ENCODE peak calls at places on chromosomes 7 and 10, in six cellular contexts. F is psoas muscle, N is ovary, G is A549, B is heart right ventricle, U is K562. W is an unnamed sample. For H3K4me1, the result is how much of the 10 kb centered on the place peaks cover.

GRCh38 chr10:32171213-32171612 is 115.0 kb upstream of the KIF5B start:
- DNase-seq in F (no peak), N (no peak), G (no peak), U (no peak), B (no peak), W (no peak)

GRCh38 chr7:150410680-150411346 is 31.7 kb downstream of the ZNF775 start:
- DNase-seq in B (no peak), G (no peak), F (no peak), N (peak), U (no peak), W (no peak)

GRCh38 chr10:11713186-11713743 is 28.9 kb upstream of the ECHDC3 start:
- DNase-seq in N (peak), F (no peak), G (no peak), B (no peak), U (peak), W (no peak)

GRCh38 chr7:143958781-143959180 is 4.1 kb downstream of the OR2F1 start:
- DNase-seq in B (no peak), G (no peak), N (no peak), F (no peak), U (no peak), W (no peak)

GRCh38 chr7:133937786-133938185 is 189.4 kb upstream of the LRGUK start:
- DNase-seq in N (no peak), B (no peak), U (no peak), F (no peak), G (no peak), W (no peak)

GRCh38 chr7:158494162-158494586 is 93.4 kb downstream of the PTPRN2 start:
- DNase-seq in B (no peak), N (no peak), G (no peak), F (no peak), U (no peak), W (no peak)

GRCh38 chr10:72243822-72244437 is 27.9 kb upstream of the ASCC1 start:
- DNase-seq in U (peak), G (peak), B (peak), F (peak), N (peak), W (peak)

GRCh38 chr10:97640868-97641811 is 669 bp downstream of the PI4K2A start:
- DNase-seq in G (no peak), U (peak), N (peak), F (peak), B (peak), W (peak)

GRCh38 chr10:54139819-54140428 is 661.1 kb downstream of the PCDH15 start:
- DNase-seq in F (no peak), B (no peak), N (no peak), U (no peak), G (no peak), W (no peak)

GRCh38 chr10:33381897-33382578 is 47.6 kb upstream of the NRP1 start:
- DNase-seq in G (no peak), F (no peak), U (no peak), B (no peak), N (no peak), W (no peak)

GRCh38 chr7:30911561-30911969 is at the start of gene AQP1:
- DNase-seq in N (peak), G (no peak), U (peak), B (peak), F (peak), W (peak)

GRCh38 chr7:70779321-70779720 is 352.6 kb upstream of the GALNT17 start:
- DNase-seq in F (no peak), N (no peak), B (no peak), G (no peak), U (no peak), W (no peak)

GRCh38 chr10:59553127-59553649 is 156.5 kb downstream of the SLC16A9 start:
- DNase-seq in B (no peak), G (no peak), F (no peak), U (no peak), N (no peak), W (no peak)

GRCh38 chr7:50317221-50317678 is 12.7 kb downstream of the IKZF1 start:
- DNase-seq in G (no peak), U (no peak), B (no peak), N (no peak), F (no peak), W (no peak)

GRCh38 chr10:47076949-47077348 is 165.7 kb downstream of the PTPN20 start:
- DNase-seq in N (no peak), F (no peak), B (no peak), G (no peak), U (no peak), W (no peak)

GRCh38 chr10:132390455-132391371 is 6.3 kb upstream of the PWWP2B start:
- DNase-seq in F (peak), G (no peak), U (no peak), B (no peak), N (peak), W (no peak)

GRCh38 chr10:80541144-80541750 is 3.5 kb downstream of the SH2D4B start:
- DNase-seq in U (no peak), B (peak), F (no peak), G (no peak), N (no peak), W (no peak)

GRCh38 chr10:21208666-21209316 is 311.7 kb upstream of the NEBL start:
- DNase-seq in G (no peak), N (no peak), U (peak), B (no peak), F (no peak), W (no peak)

GRCh38 chr7:143283344-143283743 is 1.4 kb upstream of the TMEM139 start:
- DNase-seq in B (no peak), U (no peak), G (no peak), N (no peak), F (no peak), W (no peak)

GRCh38 chr10:84908491-84908890 is 580.1 kb downstream of the CCSER2 start:
- DNase-seq in G (no peak), U (no peak), B (no peak), F (no peak), N (no peak), W (no peak)

GRCh38 chr10:101379663-101380352 is 25.8 kb downstream of the BTRC start:
- DNase-seq in G (no peak), B (no peak), N (no peak), F (no peak), U (no peak), W (no peak)

GRCh38 chr10:129766611-129767550 is 197.2 kb downstream of the EBF3 start:
- DNase-seq in F (no peak), B (no peak), U (no peak), G (no peak), N (no peak), W (no peak)

GRCh38 chr10:98225000-98225399 is 43.0 kb downstream of the LOXL4 start:
- DNase-seq in F (no peak), G (no peak), B (no peak), N (no peak), U (no peak), W (no peak)

GRCh38 chr7:25032774-25033743 is 53.1 kb upstream of the OSBPL3 start:
- DNase-seq in F (no peak), G (no peak), U (no peak), N (no peak), B (no peak), W (no peak)

GRCh38 chr7:33814400-33814799 is 90.9 kb upstream of the BMPER start:
- DNase-seq in G (no peak), F (no peak), B (no peak), U (no peak), N (no peak), W (no peak)

GRCh38 chr7:158127241-158127640 is 460.4 kb downstream of the PTPRN2 start:
- DNase-seq in B (no peak), G (no peak), F (no peak), U (no peak), N (no peak), W (no peak)

GRCh38 chr10:96341219-96342182 is 17.3 kb downstream of the OPALIN start:
- DNase-seq in U (no peak), N (no peak), B (no peak), G (no peak), F (no peak), W (no peak)

GRCh38 chr10:112701528-112702295 is 248.3 kb upstream of the TCF7L2 start:
- DNase-seq in B (no peak), U (no peak), N (no peak), G (no peak), F (no peak), W (no peak)

GRCh38 chr10:96724621-96725020 is 4.3 kb upstream of the PIK3AP1 start:
- DNase-seq in B (no peak), N (no peak), U (no peak), F (no peak), G (no peak), W (no peak)

GRCh38 chr10:11472158-11472753 is 139.2 kb downstream of the USP6NL start:
- DNase-seq in N (peak), G (peak), F (peak), B (peak), U (peak), W (no peak)

GRCh38 chr7:111352319-111352718 is 210.0 kb downstream of the IMMP2L start:
- DNase-seq in F (no peak), U (no peak), G (no peak), B (no peak), N (no peak), W (no peak)

GRCh38 chr7:47901542-47901941 is 46.7 kb downstream of the PKD1L1 start:
- DNase-seq in F (no peak), U (no peak), N (no peak), G (no peak), B (no peak), W (no peak)
- TF ChIP-seq CTCF in F (no peak), U (no peak), N (no peak), G (no peak), B (no peak), W (no peak)

GRCh38 chr10:99450156-99450555 is 19.7 kb upstream of the GOT1 start:
- DNase-seq in F (no peak), G (no peak), N (no peak), U (no peak), B (no peak), W (no peak)
- H3K27ac ChIP-seq in F (no peak), G (no peak), N (no peak), U (no peak), B (no peak), W (no peak)

DNA sequence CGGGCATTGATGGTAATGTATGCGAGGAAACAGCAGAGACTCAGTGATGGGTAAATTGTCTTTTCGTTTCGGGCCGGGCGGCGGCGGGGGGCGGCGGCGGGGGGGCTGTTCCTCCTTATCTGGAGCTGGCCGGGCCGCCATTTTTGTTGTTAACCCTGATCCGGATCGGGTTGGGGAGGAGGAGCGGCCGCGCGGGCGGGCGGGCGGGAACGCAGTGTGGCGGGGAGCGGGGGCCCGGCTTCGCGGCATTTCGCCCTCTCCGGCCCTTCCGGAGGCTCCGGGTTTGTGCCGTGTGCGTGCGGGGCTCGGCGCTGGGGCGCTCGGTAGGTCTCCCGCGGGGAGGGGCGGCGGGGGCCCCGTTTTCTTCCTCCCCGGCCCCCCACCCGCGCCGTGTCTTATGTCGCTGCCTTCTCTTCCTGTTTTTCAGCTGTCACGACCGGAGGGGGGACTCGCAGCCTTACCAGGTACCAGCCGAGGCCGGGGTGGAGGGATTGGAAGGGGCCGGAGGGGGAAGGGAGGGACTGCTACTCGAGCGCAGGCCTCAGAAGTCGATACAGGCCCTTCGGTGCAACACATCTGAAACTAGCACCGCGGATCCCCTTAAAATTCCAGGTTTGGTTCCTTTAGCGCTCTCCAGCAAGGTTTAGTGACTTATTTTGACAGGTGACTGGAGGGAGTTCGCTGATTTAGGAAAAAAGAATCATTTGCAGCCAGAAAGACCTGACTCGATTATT is 820 bp downstream of the WAC start:
- DNase-seq in N (peak), F (peak), G (peak), U (peak), B (peak), W (peak)
- H3K4me1 ChIP-seq in N (under half), F (under half), G (under half), U (under half), B (under half), W (under half)

GRCh38 chr10:29595146-29595545 is 39.6 kb downstream of the SVIL start:
- DNase-seq in G (no peak), F (no peak), B (no peak), N (no peak), U (no peak), W (no peak)

GRCh38 chr10:29588640-29589421 is 45.9 kb downstream of the SVIL start:
- DNase-seq in G (no peak), B (no peak), N (no peak), F (peak), U (no peak), W (no peak)

GRCh38 chr10:29591416-29591968 is 43.3 kb downstream of the SVIL start:
- DNase-seq in N (no peak), G (no peak), U (no peak), B (no peak), F (no peak), W (no peak)

GRCh38 chr10:29586509-29586908 is 48.3 kb downstream of the SVIL start:
- DNase-seq in B (no peak), U (no peak), G (no peak), N (no peak), F (no peak), W (no peak)

DNA sequence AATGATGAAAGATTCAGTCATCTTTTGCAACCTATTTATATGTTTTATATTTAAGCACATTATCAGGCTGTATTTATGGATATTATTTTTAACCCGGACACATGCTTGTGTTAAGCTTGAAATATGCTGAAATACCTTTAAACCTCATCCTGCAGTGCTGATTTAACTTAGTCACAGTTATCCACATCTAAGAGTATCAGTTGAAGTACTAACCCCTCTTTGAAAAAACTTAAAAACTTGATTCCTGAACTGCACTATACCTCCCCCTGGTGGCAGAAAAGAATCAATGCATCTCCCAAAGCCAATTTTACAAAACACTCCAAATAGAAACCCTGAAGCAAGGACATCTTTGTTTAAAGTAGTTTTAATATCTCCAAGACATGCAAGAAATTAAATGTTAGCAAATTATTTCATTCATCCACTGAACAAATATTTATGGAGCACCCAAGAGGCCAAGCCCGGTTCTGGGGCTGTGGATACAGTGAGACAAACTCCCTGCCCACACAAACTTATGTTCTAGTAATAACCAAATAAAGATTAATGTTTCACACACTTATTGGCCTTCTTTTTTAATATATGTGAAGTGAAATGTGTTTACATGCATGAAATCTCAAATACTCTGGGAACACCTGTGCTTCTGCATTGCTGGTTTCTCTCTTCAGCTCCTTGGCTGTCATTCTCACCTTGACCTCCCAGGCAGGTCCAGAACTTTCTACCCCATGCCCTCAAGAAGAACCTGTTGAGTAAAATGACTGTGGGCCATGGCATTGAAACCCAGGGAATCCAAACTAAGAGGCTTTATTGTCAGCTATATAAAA is 44.0 kb downstream of the SVIL start:
- DNase-seq in U (peak), N (no peak), F (no peak), G (peak), B (no peak), W (no peak)
- TF ChIP-seq CTCF in U (peak), N (peak), F (peak), G (peak), B (peak), W (peak)

W was measured in ascending aorta.